ENCODE peak calls at places on chromosomes 16 and 17, in eight cellular contexts. X is SJSA1; S is PC-9; W is heart left ventricle; T is hepatocyte; B is CD8-positive, alpha-beta T cell; V is stomach; Q is tibial artery. I is an unnamed sample. For H3K4me1 and H3K9me3, the result is how much of the 10 kb centered on the place peaks cover.

GRCh38 chr16:1946495-1947368 is 3.7 kb upstream of the MSRB1 start:
- DNase-seq in X (no peak), S (no peak), W (no peak), T (no peak), B (no peak), V (no peak), Q (no peak), I (no peak)

GRCh38 chr17:73197141-73197540 is 4.3 kb downstream of the COG1 start:
- DNase-seq in X (no peak), S (no peak), W (no peak), T (no peak), B (no peak), V (no peak), Q (no peak), I (no peak)

GRCh38 chr16:57165923-57166322 is 19.9 kb downstream of the PSME3IP1 start:
- DNase-seq in X (no peak), S (no peak), W (no peak), T (no peak), B (no peak), V (no peak), Q (no peak), I (no peak)

GRCh38 chr16:85216522-85217375 is 104.5 kb upstream of the CIBAR2 start:
- DNase-seq in X (no peak), S (no peak), W (no peak), T (no peak), B (no peak), V (no peak), Q (no peak), I (no peak)

GRCh38 chr16:68289621-68290329 is 21.0 kb downstream of the SLC7A6OS start:
- DNase-seq in X (no peak), S (no peak), W (no peak), T (no peak), B (peak), V (no peak), Q (no peak), I (no peak)

GRCh38 chr16:595942-596735 is 6.3 kb downstream of the RAB40C start:
- DNase-seq in X (no peak), S (no peak), W (no peak), T (no peak), B (no peak), V (no peak), Q (no peak), I (no peak)

GRCh38 chr17:9434502-9435113 is 141.0 kb downstream of the STX8 start:
- DNase-seq in X (no peak), S (no peak), W (no peak), T (no peak), B (no peak), V (peak), Q (no peak), I (no peak)

GRCh38 chr17:77323413-77324171 is 182.8 kb downstream of the SEC14L1 start:
- DNase-seq in X (peak), S (no peak), W (no peak), T (peak), B (no peak), V (peak), Q (no peak), I (no peak)

GRCh38 chr17:73043686-73044581 is 48.6 kb downstream of the SLC39A11 start:
- DNase-seq in X (no peak), S (no peak), W (no peak), T (no peak), B (no peak), V (no peak), Q (no peak), I (no peak)

GRCh38 chr16:79754081-79754872 is 153.7 kb upstream of the MAF start:
- DNase-seq in X (no peak), S (no peak), W (no peak), T (peak), B (no peak), V (no peak), Q (no peak), I (no peak)

GRCh38 chr17:30594223-30594952 is 117.2 kb downstream of the GOSR1 start:
- DNase-seq in X (no peak), S (no peak), W (no peak), T (no peak), B (no peak), V (no peak), Q (no peak), I (no peak)

GRCh38 chr17:70308619-70309018 is 139.3 kb downstream of the KCNJ2 start:
- DNase-seq in X (no peak), S (no peak), W (no peak), T (no peak), B (no peak), V (no peak), Q (no peak), I (no peak)

GRCh38 chr16:78364501-78364900 is 265.0 kb downstream of the WWOX start:
- DNase-seq in X (no peak), S (no peak), W (no peak), T (no peak), B (no peak), V (no peak), Q (no peak), I (no peak)

GRCh38 chr17:78864117-78864516 is 23.5 kb upstream of the USP36 start:
- DNase-seq in X (no peak), S (no peak), W (no peak), T (no peak), B (no peak), V (no peak), Q (no peak), I (no peak)

GRCh38 chr16:11152677-11153321 is 103.2 kb downstream of the SOCS1 start:
- DNase-seq in X (no peak), S (no peak), W (no peak), T (no peak), B (no peak), V (no peak), Q (no peak), I (no peak)

GRCh38 chr16:22191966-22192260 is 14.2 kb upstream of the EEF2K start:
- DNase-seq in X (no peak), S (no peak), W (no peak), T (peak), B (peak), V (no peak), Q (no peak), I (no peak)

GRCh38 chr17:76091526-76092285 is 11.9 kb downstream of the EXOC7 start:
- DNase-seq in X (no peak), S (no peak), W (no peak), T (no peak), B (no peak), V (no peak), Q (no peak), I (peak)

GRCh38 chr17:18854956-18855355 is 3.0 kb upstream of the PRPSAP2 start:
- DNase-seq in X (no peak), S (no peak), W (no peak), T (no peak), B (no peak), V (no peak), Q (no peak), I (no peak)

GRCh38 chr16:82627811-82628339 is 1.1 kb downstream of the CDH13 start:
- DNase-seq in X (peak), S (no peak), W (peak), T (no peak), B (no peak), V (peak), Q (peak), I (peak)

GRCh38 chr17:68296217-68297140 is 5.2 kb downstream of the ARSG start:
- DNase-seq in X (no peak), S (no peak), W (no peak), T (no peak), B (peak), V (peak), Q (no peak), I (no peak)

GRCh38 chr17:43608313-43608712 is 53.4 kb downstream of the MEOX1 start:
- DNase-seq in X (no peak), S (peak), W (no peak), T (no peak), B (no peak), V (no peak), Q (no peak), I (no peak)

GRCh38 chr17:7993972-7994589 is 8.3 kb upstream of the GUCY2D start:
- DNase-seq in X (peak), S (no peak), W (peak), T (no peak), B (no peak), V (no peak), Q (no peak), I (no peak)

GRCh38 chr17:76087531-76087930 is 8.5 kb downstream of the ZACN start:
- DNase-seq in X (no peak), S (no peak), W (no peak), T (no peak), B (no peak), V (no peak), Q (no peak), I (no peak)

GRCh38 chr17:81419333-81419885 is 24.2 kb downstream of the BAHCC1 start:
- DNase-seq in X (peak), S (peak), W (peak), T (peak), B (no peak), V (peak), Q (peak), I (peak)

GRCh38 chr16:12674096-12674495 is 129.6 kb downstream of the CPPED1 start:
- DNase-seq in X (no peak), S (no peak), W (no peak), T (no peak), B (no peak), V (no peak), Q (no peak), I (no peak)

GRCh38 chr17:75941442-75941819 is 589 bp upstream of the FBF1 start:
- DNase-seq in X (no peak), S (no peak), W (no peak), T (no peak), B (no peak), V (no peak), Q (no peak), I (no peak)

GRCh38 chr17:42577140-42577531 is 393 bp downstream of the PSMC3IP start:
- DNase-seq in X (no peak), S (no peak), W (no peak), T (no peak), B (no peak), V (no peak), Q (no peak), I (no peak)

GRCh38 chr17:63848834-63849689 is 6.6 kb upstream of the SMARCD2 start:
- DNase-seq in X (peak), S (peak), W (peak), T (peak), B (peak), V (peak), Q (peak), I (peak)

GRCh38 chr17:43840814-43841213 is 6.2 kb upstream of the CD300LG start:
- DNase-seq in X (no peak), S (peak), W (no peak), T (no peak), B (no peak), V (no peak), Q (no peak), I (no peak)

GRCh38 chr17:12765544-12765943 is 23.8 kb upstream of the ARHGAP44 start:
- DNase-seq in X (no peak), S (no peak), W (peak), T (peak), B (no peak), V (peak), Q (peak), I (no peak)

GRCh38 chr17:40618754-40619625 is 28.6 kb downstream of the SMARCE1 start:
- DNase-seq in X (no peak), S (no peak), W (no peak), T (peak), B (no peak), V (no peak), Q (no peak), I (no peak)
- H3K4me1 ChIP-seq in X (under half), S (under half), W (under half), T (under half), B (half or more), V (under half), Q (under half), I (under half)

GRCh38 chr16:35562471-35562870 is 2103.1 kb downstream of the TP53TG3F start:
- DNase-seq in X (no peak), S (no peak), W (no peak), T (no peak), B (no peak), V (no peak), Q (no peak), I (no peak)

GRCh38 chr16:35559911-35560636 is 2100.7 kb downstream of the TP53TG3F start:
- DNase-seq in X (no peak), S (peak), W (no peak), T (no peak), B (no peak), V (no peak), Q (no peak), I (no peak)

GRCh38 chr16:35562919-35563318 is 2103.5 kb downstream of the TP53TG3F start:
- DNase-seq in X (no peak), S (no peak), W (no peak), T (no peak), B (no peak), V (no peak), Q (no peak), I (no peak)

GRCh38 chr16:35560637-35560984 is 2101.2 kb downstream of the TP53TG3F start:
- DNase-seq in X (no peak), S (no peak), W (no peak), T (no peak), B (no peak), V (no peak), Q (no peak), I (no peak)

GRCh38 chr16:35561346-35561745 is 2101.9 kb downstream of the TP53TG3F start:
- DNase-seq in X (no peak), S (no peak), W (no peak), T (no peak), B (no peak), V (no peak), Q (no peak), I (no peak)
- H3K9me3 ChIP-seq in X (under half), S (under half), W (under half), T (under half), B (under half), V (under half), Q (under half), I (under half)

GRCh38 chr16:9874233-9874632 is 308.0 kb downstream of the GRIN2A start:
- DNase-seq in X (no peak), S (no peak), W (no peak), T (no peak), B (no peak), V (no peak), Q (no peak), I (no peak)
- H3K4me1 ChIP-seq in X (under half), S (under half), W (under half), T (under half), B (under half), V (under half), Q (under half), I (under half)

GRCh38 chr17:40763752-40764151 is 8.2 kb downstream of the KRT26 start:
- DNase-seq in X (no peak), S (no peak), W (no peak), T (no peak), B (no peak), V (no peak), Q (no peak), I (no peak)

GRCh38 chr17:40760105-40761016 is 5.2 kb upstream of the KRT25 start:
- DNase-seq in X (no peak), S (no peak), W (no peak), T (no peak), B (no peak), V (no peak), Q (no peak), I (no peak)

GRCh38 chr17:40765657-40766056 is 6.3 kb downstream of the KRT26 start:
- DNase-seq in X (no peak), S (no peak), W (no peak), T (no peak), B (no peak), V (no peak), Q (no peak), I (no peak)
- H3K9me3 ChIP-seq in X (under half), S (under half), W (under half), T (under half), B (under half), V (under half), Q (under half), I (under half)

GRCh38 chr17:57943645-57944044 is 11.6 kb downstream of the CUEDC1 start:
- DNase-seq in X (no peak), S (no peak), W (no peak), T (no peak), B (no peak), V (no peak), Q (no peak), I (no peak)
- H3K4me1 ChIP-seq in X (half or more), S (under half), W (under half), T (half or more), B (under half), V (half or more), Q (under half), I (under half)

I was measured in aorta.